ENCODE peak calls at places on chromosomes 3 and 15, in ten cellular contexts. T is T follicular helper cell; L is caudate nucleus; Q is stimulated activated CD4-positive, alpha-beta T cell treated with anti-CD3 and anti-CD28 coated beads, Interleukin-1b, Interleukin-23, amount 100 ng/mL, for 4 hours; B is NCI-H1694 treated with DMSO at 0.1 percent for 48 hours; W is activated CD4-positive, alpha-beta T cell treated with anti-CD3 and anti-CD28 coated beads for 48 hours; F is hepatocyte; J is stimulated activated CD8-positive, alpha-beta memory T cell treated with anti-CD3 and anti-CD28 coated beads, Interleukin-12 subunit alpha, Interleukin-12 subunit beta, amount 100 ng/mL, for 4 hours; Y is G401; V is A172. H is an unnamed sample.

GRCh38 chr3:14440531-14441239 is 38.3 kb downstream of the SLC6A6 start:
- DNase-seq in T (no peak), L (peak; percentile 15), Q (no peak), B (peak; percentile 39), W (no peak), F (peak; percentile 70), J (no peak), Y (no peak), V (no peak), H (peak; percentile 10)

GRCh38 chr3:21297304-21297703 is 453.7 kb downstream of the ZNF385D start:
- DNase-seq in T (no peak), L (no peak), Q (no peak), B (no peak), W (no peak), F (no peak), J (no peak), Y (no peak), V (no peak), H (no peak)

GRCh38 chr15:62394079-62394478 is 229.0 kb upstream of the C2CD4B start:
- DNase-seq in T (no peak), L (no peak), Q (no peak), B (no peak), W (no peak), F (no peak), J (no peak), Y (no peak), V (no peak), H (no peak)

GRCh38 chr15:61069369-61070075 is 159.6 kb downstream of the RORA start:
- DNase-seq in T (no peak), L (no peak), Q (no peak), B (no peak), W (no peak), F (no peak), J (no peak), Y (no peak), V (no peak), H (no peak)

GRCh38 chr3:31541102-31541501 is 8.4 kb downstream of the STT3B start:
- DNase-seq in T (no peak), L (no peak), Q (no peak), B (no peak), W (no peak), F (no peak), J (no peak), Y (no peak), V (no peak), H (no peak)

GRCh38 chr3:126147147-126147931 is 33.0 kb downstream of the ALDH1L1 start:
- DNase-seq in T (no peak), L (no peak), Q (no peak), B (no peak), W (no peak), F (no peak), J (no peak), Y (no peak), V (no peak), H (no peak)

GRCh38 chr3:42612147-42612680 is 11.7 kb downstream of the NKTR start:
- DNase-seq in T (no peak), L (no peak), Q (no peak), B (no peak), W (no peak), F (no peak), J (no peak), Y (no peak), V (no peak), H (no peak)

GRCh38 chr15:65175511-65175910 is 9.6 kb downstream of the CLPX start:
- DNase-seq in T (no peak), L (no peak), Q (no peak), B (no peak), W (no peak), F (no peak), J (no peak), Y (no peak), V (no peak), H (no peak)

GRCh38 chr3:49869525-49870126 is at the start of gene CAMKV:
- DNase-seq in T (no peak), L (no peak), Q (no peak), B (peak; percentile 4), W (peak; percentile 45), F (peak; percentile 44), J (no peak), Y (peak; percentile 29), V (no peak), H (no peak)

GRCh38 chr3:24259901-24260512 is 234.6 kb downstream of the THRB start:
- DNase-seq in T (no peak), L (no peak), Q (no peak), B (no peak), W (no peak), F (peak; percentile 49), J (no peak), Y (no peak), V (peak; percentile 37), H (no peak)

GRCh38 chr15:69080203-69080957 is 65.9 kb downstream of the NOX5 start:
- DNase-seq in T (no peak), L (no peak), Q (no peak), B (no peak), W (no peak), F (no peak), J (no peak), Y (peak; percentile 59), V (no peak), H (peak; percentile 73)

GRCh38 chr3:100875239-100875638 is 118.0 kb downstream of the ABI3BP start:
- DNase-seq in T (no peak), L (no peak), Q (no peak), B (no peak), W (no peak), F (no peak), J (no peak), Y (no peak), V (peak; percentile 87), H (no peak)

GRCh38 chr3:106337116-106337515 is 468.3 kb upstream of the CBLB start:
- DNase-seq in T (no peak), L (no peak), Q (no peak), B (no peak), W (peak; percentile 50), F (no peak), J (no peak), Y (no peak), V (no peak), H (no peak)

GRCh38 chr3:119349353-119349752 is 55.2 kb downstream of the ARHGAP31 start:
- DNase-seq in T (no peak), L (no peak), Q (no peak), B (no peak), W (no peak), F (no peak), J (no peak), Y (no peak), V (no peak), H (peak; percentile 25)

GRCh38 chr3:147424325-147424910 is 15.3 kb downstream of the ZIC1 start:
- DNase-seq in T (no peak), L (no peak), Q (no peak), B (no peak), W (no peak), F (no peak), J (no peak), Y (peak; percentile 82), V (no peak), H (no peak)

GRCh38 chr15:69757186-69757585 is 304.6 kb downstream of the RPLP1 start:
- DNase-seq in T (no peak), L (no peak), Q (peak; percentile 50), B (no peak), W (peak; percentile 85), F (no peak), J (peak; percentile 40), Y (no peak), V (peak; percentile 5), H (no peak)

GRCh38 chr3:103889675-103890074 is 1454.9 kb downstream of the ZPLD1 start:
- DNase-seq in T (no peak), L (no peak), Q (no peak), B (no peak), W (no peak), F (no peak), J (no peak), Y (no peak), V (no peak), H (no peak)

GRCh38 chr3:20185364-20185732 is 658 bp downstream of the SGO1 start:
- DNase-seq in T (no peak), L (no peak), Q (no peak), B (no peak), W (peak; percentile 20), F (peak; percentile 16), J (no peak), Y (peak; percentile 3), V (peak; percentile 33), H (peak; percentile 10)

GRCh38 chr3:27639271-27639670 is 82.9 kb downstream of the EOMES start:
- DNase-seq in T (no peak), L (no peak), Q (no peak), B (no peak), W (no peak), F (no peak), J (no peak), Y (no peak), V (no peak), H (no peak)

GRCh38 chr15:90451215-90451850 is 63.3 kb downstream of the IQGAP1 start:
- DNase-seq in T (no peak), L (no peak), Q (no peak), B (no peak), W (no peak), F (no peak), J (no peak), Y (no peak), V (no peak), H (no peak)

GRCh38 chr3:42705039-42705767 is 2.6 kb upstream of the HHATL start:
- DNase-seq in T (no peak), L (no peak), Q (no peak), B (no peak), W (no peak), F (no peak), J (no peak), Y (no peak), V (no peak), H (no peak)

GRCh38 chr3:150607267-150608065 is 4.3 kb downstream of the SELENOT start:
- DNase-seq in T (no peak), L (no peak), Q (no peak), B (no peak), W (no peak), F (no peak), J (no peak), Y (no peak), V (no peak), H (no peak)